ENCODE peak calls at places on chromosomes 2 and 18, in four cellular contexts. One of them, this sample, is unnamed.

GRCh38 chr2:172434821-172435607 is 7.6 kb downstream of the ITGA6 start:
- DNase-seq in K562: no peak
- DNase-seq in GM12878: no peak
- DNase-seq in H1: no peak
- DNase-seq in this sample: no peak

GRCh38 chr2:42783511-42783910 is 8.9 kb downstream of the HAAO start:
- DNase-seq in GM12878: no peak
- DNase-seq in H1: no peak
- DNase-seq in K562: no peak
- DNase-seq in this sample: no peak

GRCh38 chr2:17375262-17375661 is 143.0 kb downstream of the RAD51AP2 start:
- DNase-seq in K562: no peak
- DNase-seq in GM12878: no peak
- DNase-seq in H1: no peak
- DNase-seq in this sample: no peak

GRCh38 chr2:170585067-170585466 is 130.1 kb upstream of the SP5 start:
- DNase-seq in K562: no peak
- DNase-seq in GM12878: no peak
- DNase-seq in H1: no peak
- DNase-seq in this sample: no peak

GRCh38 chr18:3447035-3447894 is 2.7 kb upstream of the TGIF1 start:
- DNase-seq in GM12878: no peak
- DNase-seq in K562: peak
- DNase-seq in H1: peak
- DNase-seq in this sample: no peak

GRCh38 chr2:168894720-168895119 is 4.5 kb upstream of the SPC25 start:
- DNase-seq in GM12878: no peak
- DNase-seq in H1: no peak
- DNase-seq in K562: no peak
- DNase-seq in this sample: no peak

GRCh38 chr2:144379891-144380311 is 140.0 kb downstream of the ZEB2 start:
- DNase-seq in K562: no peak
- DNase-seq in H1: no peak
- DNase-seq in GM12878: no peak
- DNase-seq in this sample: no peak

GRCh38 chr2:240904216-240905175 is 1.6 kb upstream of the CROCC2 start:
- DNase-seq in H1: no peak
- DNase-seq in K562: no peak
- DNase-seq in GM12878: no peak
- DNase-seq in this sample: no peak

GRCh38 chr18:2589345-2590060 is 18.1 kb downstream of the NDC80 start:
- DNase-seq in H1: no peak
- DNase-seq in GM12878: no peak
- DNase-seq in K562: no peak
- DNase-seq in this sample: peak

GRCh38 chr18:9017170-9017899 is 85.2 kb upstream of the NDUFV2 start:
- DNase-seq in H1: peak
- DNase-seq in GM12878: peak
- DNase-seq in K562: peak
- DNase-seq in this sample: peak

GRCh38 chr2:44433841-44434240 is 72.1 kb downstream of the CAMKMT start:
- DNase-seq in GM12878: no peak
- DNase-seq in H1: no peak
- DNase-seq in K562: no peak
- DNase-seq in this sample: no peak

GRCh38 chr2:58594175-58594574 is 353.1 kb upstream of the FANCL start:
- DNase-seq in H1: no peak
- DNase-seq in K562: peak
- DNase-seq in GM12878: no peak
- DNase-seq in this sample: peak

GRCh38 chr2:239297142-239298125 is 103.4 kb downstream of the HDAC4 start:
- DNase-seq in H1: no peak
- DNase-seq in GM12878: no peak
- DNase-seq in K562: no peak
- DNase-seq in this sample: no peak

GRCh38 chr2:239296020-239296932 is 104.5 kb downstream of the HDAC4 start:
- DNase-seq in GM12878: no peak
- DNase-seq in K562: no peak
- DNase-seq in H1: no peak
- DNase-seq in this sample: no peak

GRCh38 chr2:239293450-239294430 is 107.1 kb downstream of the HDAC4 start:
- DNase-seq in GM12878: peak
- DNase-seq in K562: peak
- DNase-seq in H1: no peak
- DNase-seq in this sample: no peak

GRCh38 chr2:239294571-239295054 is 106.2 kb downstream of the HDAC4 start:
- DNase-seq in GM12878: no peak
- DNase-seq in H1: no peak
- DNase-seq in K562: peak
- DNase-seq in this sample: no peak

GRCh38 chr2:239295377-239296019 is 105.3 kb downstream of the HDAC4 start:
- DNase-seq in GM12878: no peak
- DNase-seq in H1: no peak
- DNase-seq in K562: no peak
- DNase-seq in this sample: no peak
- TF ChIP-seq EGR1 in GM12878: no peak
- TF ChIP-seq EGR1 in H1: no peak
- TF ChIP-seq EGR1 in K562: no peak
- TF ChIP-seq EGR1 in this sample: no peak

DNA sequence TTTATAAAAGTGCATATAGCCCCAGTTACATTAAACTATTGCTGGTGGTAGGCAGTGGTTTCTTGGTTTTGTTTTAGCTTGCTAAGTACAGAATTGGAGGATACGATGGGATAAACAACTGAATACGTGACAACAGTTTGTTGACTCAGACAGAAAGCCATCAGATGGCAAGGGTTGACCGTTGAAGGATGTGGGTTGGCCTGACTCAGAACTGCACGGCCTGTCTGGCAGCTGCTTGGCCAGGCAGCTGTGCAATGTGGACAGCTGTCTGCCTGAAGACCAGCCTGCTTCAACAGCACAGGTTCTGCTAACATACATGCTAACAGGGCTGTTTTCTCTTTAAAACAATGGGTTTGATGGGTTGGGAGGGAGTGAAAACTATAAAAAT is 46.6 kb downstream of the PRKRA start:
- DNase-seq in GM12878: peak
- DNase-seq in H1: no peak
- DNase-seq in K562: peak
- DNase-seq in this sample: no peak
- TF ChIP-seq EGR1 in GM12878: no peak
- TF ChIP-seq EGR1 in H1: no peak
- TF ChIP-seq EGR1 in K562: no peak
- TF ChIP-seq EGR1 in this sample: no peak

GRCh38 chr18:78981652-78981955 is 2.0 kb downstream of the SALL3 start:
- DNase-seq in K562: no peak
- DNase-seq in GM12878: no peak
- DNase-seq in H1: no peak
- DNase-seq in this sample: no peak

GRCh38 chr18:78984941-78985784 is 5.5 kb downstream of the SALL3 start:
- DNase-seq in H1: no peak
- DNase-seq in GM12878: no peak
- DNase-seq in K562: peak
- DNase-seq in this sample: no peak

GRCh38 chr18:78983530-78983929 is 3.9 kb downstream of the SALL3 start:
- DNase-seq in H1: no peak
- DNase-seq in K562: no peak
- DNase-seq in GM12878: no peak
- DNase-seq in this sample: no peak

GRCh38 chr18:78982186-78982585 is 2.6 kb downstream of the SALL3 start:
- DNase-seq in H1: no peak
- DNase-seq in GM12878: no peak
- DNase-seq in K562: no peak
- DNase-seq in this sample: no peak

DNA sequence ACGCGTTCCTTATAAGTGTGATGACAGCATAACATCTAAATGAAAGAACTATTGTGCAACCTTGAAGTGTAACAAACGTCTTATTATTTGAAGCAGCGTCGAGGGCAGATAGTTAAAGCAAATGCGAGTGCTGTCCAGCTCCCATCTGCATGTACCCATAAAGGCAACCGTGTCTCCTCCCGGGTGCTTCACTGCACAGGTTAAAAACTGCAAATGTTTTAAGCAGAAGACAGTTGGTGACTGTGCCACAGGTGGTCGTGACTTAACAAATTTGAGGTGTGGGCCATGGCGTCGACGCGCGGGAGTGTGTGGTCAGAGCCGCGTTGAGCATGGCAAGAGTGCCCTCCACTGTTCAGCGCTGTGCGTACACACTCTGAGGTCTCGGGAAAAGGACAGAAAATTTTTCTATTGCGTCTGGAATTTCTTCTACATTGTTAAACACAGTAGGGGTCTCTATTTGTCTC is 6.4 kb downstream of the SALL3 start:
- DNase-seq in K562: peak
- DNase-seq in GM12878: no peak
- DNase-seq in H1: peak
- DNase-seq in this sample: peak
- TF ChIP-seq EGR1 in K562: no peak
- TF ChIP-seq EGR1 in GM12878: no peak
- TF ChIP-seq EGR1 in H1: no peak
- TF ChIP-seq EGR1 in this sample: no peak

GRCh38 chr18:527136-527535 is 26.6 kb upstream of the COLEC12 start:
- DNase-seq in GM12878: no peak
- DNase-seq in K562: no peak
- DNase-seq in H1: no peak
- DNase-seq in this sample: no peak
- TF ChIP-seq EGR1 in GM12878: no peak
- TF ChIP-seq EGR1 in K562: no peak
- TF ChIP-seq EGR1 in H1: no peak
- TF ChIP-seq EGR1 in this sample: no peak

GRCh38 chr18:49459404-49460171 is 857 bp downstream of the DYM start:
- DNase-seq in H1: no peak
- DNase-seq in K562: peak
- DNase-seq in GM12878: no peak
- DNase-seq in this sample: no peak
- TF ChIP-seq EGR1 in H1: no peak
- TF ChIP-seq EGR1 in K562: no peak
- TF ChIP-seq EGR1 in GM12878: no peak
- TF ChIP-seq EGR1 in this sample: no peak

GRCh38 chr18:5972298-5972697 is 77.0 kb upstream of the TMEM200C start:
- DNase-seq in GM12878: peak
- DNase-seq in K562: no peak
- DNase-seq in H1: no peak
- DNase-seq in this sample: no peak

GRCh38 chr18:5977022-5977421 is 81.7 kb upstream of the TMEM200C start:
- DNase-seq in K562: no peak
- DNase-seq in GM12878: no peak
- DNase-seq in H1: no peak
- DNase-seq in this sample: no peak

GRCh38 chr18:5973079-5973478 is 77.8 kb upstream of the TMEM200C start:
- DNase-seq in K562: no peak
- DNase-seq in H1: no peak
- DNase-seq in GM12878: peak
- DNase-seq in this sample: no peak

GRCh38 chr18:5974696-5975095 is 79.4 kb upstream of the TMEM200C start:
- DNase-seq in H1: no peak
- DNase-seq in K562: no peak
- DNase-seq in GM12878: no peak
- DNase-seq in this sample: no peak

DNA sequence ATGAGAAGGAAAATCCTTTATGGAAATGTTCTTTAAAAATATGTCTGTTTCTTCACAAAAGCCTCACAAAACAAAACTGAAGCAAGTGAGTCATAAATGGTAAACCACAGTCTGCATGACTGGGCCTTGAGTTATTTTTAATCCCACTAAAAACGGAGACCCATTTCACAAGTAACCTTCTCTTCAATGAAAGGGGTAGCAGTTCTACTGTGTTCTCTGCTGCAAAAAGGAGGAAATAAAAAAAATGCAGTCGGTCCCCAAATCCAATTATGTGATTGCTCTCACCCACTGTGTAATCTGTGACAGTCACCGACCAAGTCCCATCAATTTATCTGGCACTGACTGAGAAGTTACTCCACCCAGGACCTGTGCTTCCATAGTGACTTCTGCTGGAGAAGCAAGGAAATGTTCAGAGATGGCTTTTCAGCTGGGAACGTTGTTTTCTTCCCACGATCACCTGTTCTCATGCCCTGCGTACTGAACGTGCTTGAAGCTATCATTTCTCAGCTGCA is 79.8 kb upstream of the TMEM200C start:
- DNase-seq in K562: no peak
- DNase-seq in H1: no peak
- DNase-seq in GM12878: peak
- DNase-seq in this sample: no peak
- TF ChIP-seq EGR1 in K562: no peak
- TF ChIP-seq EGR1 in H1: no peak
- TF ChIP-seq EGR1 in GM12878: no peak
- TF ChIP-seq EGR1 in this sample: no peak

This sample was measured in HCT116.